ENCODE peak calls at places on chromosome 21, in four cellular contexts. S is cardiac muscle cell; F is tibial nerve; U is activated CD4-positive, CD25-positive, alpha-beta regulatory T cell. Q is an unnamed sample.
A peak's percentile ranks its signal among the peaks of the same experiment; 100 is the strongest.

GRCh38 chr21:36104306-36105300 is 30.3 kb upstream of the CBR3 start:
- DNase-seq in U (peak; percentile 43), F (peak; percentile 56), S (peak; percentile 64), Q (no peak)

GRCh38 chr21:35940074-35940927 is 120.0 kb downstream of the SETD4 start:
- DNase-seq in S (peak; percentile 89), U (no peak), F (peak; percentile 56), Q (peak; percentile 42)

GRCh38 chr21:42674351-42674940 is 21.0 kb downstream of the PDE9A start:
- DNase-seq in U (no peak), F (no peak), S (peak; percentile 38), Q (no peak)

GRCh38 chr21:34890258-34890723 is 158.8 kb downstream of the RUNX1 start:
- DNase-seq in U (no peak), S (no peak), F (no peak), Q (no peak)

GRCh38 chr21:34795152-34796141 is 126.7 kb downstream of the CLIC6 start:
- DNase-seq in F (peak; percentile 25), S (peak; percentile 67), U (no peak), Q (peak; percentile 50)

GRCh38 chr21:25801217-25802015 is 66.6 kb downstream of the GABPA start:
- DNase-seq in S (peak; percentile 93), F (peak; percentile 68), U (peak; percentile 69), Q (peak; percentile 76)

GRCh38 chr21:43767498-43767979 is 8.6 kb downstream of the CSTB start:
- DNase-seq in F (no peak), S (no peak), U (no peak), Q (no peak)

GRCh38 chr21:37873655-37874054 is 42.6 kb downstream of the KCNJ6 start:
- DNase-seq in F (no peak), U (no peak), S (peak; percentile 32), Q (no peak)

GRCh38 chr21:36134820-36135390 is at the start of gene CBR3:
- DNase-seq in U (no peak), F (peak; percentile 64), S (peak; percentile 77), Q (peak; percentile 72)

GRCh38 chr21:33212159-33212851 is 17.4 kb upstream of the IFNAR2 start:
- DNase-seq in F (no peak), S (peak; percentile 62), U (no peak), Q (no peak)

GRCh38 chr21:45417951-45418300 is 13.0 kb downstream of the COL18A1 start:
- DNase-seq in U (no peak), S (no peak), F (no peak), Q (no peak)

GRCh38 chr21:37087188-37087587 is 14.1 kb downstream of the TTC3 start:
- DNase-seq in F (peak; percentile 42), S (peak; percentile 76), U (no peak), Q (peak; percentile 56)

GRCh38 chr21:18030248-18030647 is 211.1 kb upstream of the C21orf91 start:
- DNase-seq in F (no peak), S (no peak), U (no peak), Q (no peak)

GRCh38 chr21:17044696-17045095 is 468.1 kb upstream of the CXADR start:
- DNase-seq in F (no peak), S (no peak), U (no peak), Q (no peak)

GRCh38 chr21:29190920-29191319 is 60.5 kb downstream of the MAP3K7CL start:
- DNase-seq in F (no peak), U (no peak), S (peak; percentile 73), Q (no peak)

GRCh38 chr21:20647603-20648002 is 350.6 kb upstream of the NCAM2 start:
- DNase-seq in F (no peak), S (no peak), U (no peak), Q (no peak)

GRCh38 chr21:42313501-42313969 is 1.7 kb downstream of the TFF3 start:
- DNase-seq in U (no peak), S (no peak), F (no peak), Q (peak; percentile 64)

GRCh38 chr21:31698461-31698860 is 33.5 kb downstream of the SCAF4 start:
- DNase-seq in S (no peak), U (no peak), F (no peak), Q (no peak)

GRCh38 chr21:31117046-31117916 is 79.0 kb upstream of the KRTAP19-8 start:
- DNase-seq in F (no peak), S (peak; percentile 67), U (no peak), Q (peak; percentile 25)